ENCODE peak calls at places on chromosomes 2 and 18, in seven cellular contexts. M is EL; G is activated naive CD8-positive, alpha-beta T cell treated with anti-CD3 and anti-CD28 coated beads, Interleukin-2, amount 50 U/mL, for 24 hours; Y is caudate nucleus; A is NCI-H774; P is stimulated activated CD4-positive, alpha-beta T cell treated with anti-CD3 and anti-CD28 coated beads, TNF-alpha, amount 100 ng/mL, for 24 hours; I is tibial artery. X is an unnamed sample.

GRCh38 chr2:183034806-183035205 is 3.5 kb downstream of the NCKAP1 start:
- DNase-seq in M (peak; percentile 65), G (no peak), Y (no peak), A (no peak), P (no peak), I (no peak), X (no peak)

GRCh38 chr2:161357097-161357496 is 48.9 kb downstream of the PSMD14 start:
- DNase-seq in M (no peak), G (no peak), Y (no peak), A (no peak), P (no peak), I (no peak), X (no peak)

GRCh38 chr18:13271512-13271911 is 53.0 kb downstream of the LDLRAD4 start:
- DNase-seq in M (no peak), G (no peak), Y (no peak), A (no peak), P (no peak), I (no peak), X (no peak)

GRCh38 chr2:172985139-172985874 is 90.3 kb upstream of the MAP3K20 start:
- DNase-seq in M (peak; percentile 88), G (peak; percentile 30), Y (no peak), A (no peak), P (no peak), I (peak; percentile 72), X (no peak)

GRCh38 chr2:237180225-237180624 is 94.5 kb downstream of the COPS8 start:
- DNase-seq in M (no peak), G (no peak), Y (no peak), A (no peak), P (no peak), I (no peak), X (no peak)

GRCh38 chr2:215828528-215829184 is 184.7 kb downstream of the MREG start:
- DNase-seq in M (peak; percentile 67), G (peak; percentile 36), Y (no peak), A (peak; percentile 20), P (no peak), I (no peak), X (no peak)

GRCh38 chr18:8863427-8863826 is 158.1 kb downstream of the MTCL1 start:
- DNase-seq in M (no peak), G (no peak), Y (no peak), A (no peak), P (no peak), I (no peak), X (no peak)

GRCh38 chr2:155905640-155906039 is 426.9 kb downstream of the NR4A2 start:
- DNase-seq in M (no peak), G (no peak), Y (no peak), A (no peak), P (no peak), I (no peak), X (no peak)

GRCh38 chr2:170582747-170583463 is 132.2 kb upstream of the SP5 start:
- DNase-seq in M (no peak), G (no peak), Y (no peak), A (no peak), P (no peak), I (no peak), X (no peak)

GRCh38 chr2:118386636-118387302 is 298.5 kb downstream of the INSIG2 start:
- DNase-seq in M (peak; percentile 71), G (no peak), Y (no peak), A (no peak), P (no peak), I (no peak), X (no peak)

GRCh38 chr18:31225668-31226067 is 63.0 kb upstream of the DSC1 start:
- DNase-seq in M (no peak), G (no peak), Y (no peak), A (peak; percentile 8), P (no peak), I (no peak), X (no peak)

GRCh38 chr2:150610670-150611279 is 123.3 kb upstream of the RND3 start:
- DNase-seq in M (peak; percentile 70), G (no peak), Y (no peak), A (no peak), P (no peak), I (no peak), X (no peak)

GRCh38 chr2:128775401-128776285 is 457.0 kb upstream of the HS6ST1 start:
- DNase-seq in M (no peak), G (no peak), Y (no peak), A (no peak), P (no peak), I (no peak), X (peak; percentile 58)

GRCh38 chr18:35155403-35156117 is 85.3 kb upstream of the ZNF397 start:
- DNase-seq in M (no peak), G (no peak), Y (no peak), A (no peak), P (no peak), I (no peak), X (no peak)

GRCh38 chr2:9818097-9818496 is 25.2 kb upstream of the TAF1B start:
- DNase-seq in M (no peak), G (no peak), Y (no peak), A (no peak), P (no peak), I (no peak), X (no peak)

GRCh38 chr2:8490166-8490565 is 191.7 kb upstream of the ID2 start:
- DNase-seq in M (no peak), G (no peak), Y (no peak), A (no peak), P (no peak), I (peak; percentile 24), X (peak; percentile 44)

GRCh38 chr2:56680971-56681631 is 497.3 kb downstream of the CCDC85A start:
- DNase-seq in M (peak; percentile 91), G (no peak), Y (no peak), A (no peak), P (no peak), I (no peak), X (no peak)

GRCh38 chr2:30956995-30957394 is 149.7 kb upstream of the CAPN13 start:
- DNase-seq in M (no peak), G (no peak), Y (no peak), A (no peak), P (no peak), I (no peak), X (no peak)